ENCODE peak calls at places on chromosomes 2 and 18, in four cellular contexts. One of them, this sample, is unnamed.

GRCh38 chr2:64751286-64752260 is 97.9 kb upstream of the SERTAD2 start:
- DNase-seq in IMR-90: peak
- DNase-seq in K562: peak
- DNase-seq in GM12878: no peak
- DNase-seq in this sample: no peak

GRCh38 chr2:149000168-149000938 is 38.1 kb upstream of the LYPD6B start:
- DNase-seq in IMR-90: no peak
- DNase-seq in K562: no peak
- DNase-seq in GM12878: no peak
- DNase-seq in this sample: no peak

GRCh38 chr2:241673797-241674725 is 12.6 kb downstream of the DTYMK start:
- DNase-seq in IMR-90: no peak
- DNase-seq in K562: peak
- DNase-seq in GM12878: no peak
- DNase-seq in this sample: no peak

GRCh38 chr2:12856934-12857660 is 140.4 kb downstream of the TRIB2 start:
- DNase-seq in IMR-90: peak
- DNase-seq in K562: no peak
- DNase-seq in GM12878: no peak
- DNase-seq in this sample: peak

GRCh38 chr2:32118055-32118454 is 47.6 kb upstream of the SLC30A6 start:
- DNase-seq in IMR-90: no peak
- DNase-seq in K562: no peak
- DNase-seq in GM12878: no peak
- DNase-seq in this sample: no peak

GRCh38 chr2:95060446-95061118 is 35.1 kb downstream of the MAL start:
- DNase-seq in IMR-90: no peak
- DNase-seq in K562: no peak
- DNase-seq in GM12878: no peak
- DNase-seq in this sample: no peak

GRCh38 chr2:28247747-28248146 is 144.9 kb upstream of the FOSL2 start:
- DNase-seq in IMR-90: no peak
- DNase-seq in K562: no peak
- DNase-seq in GM12878: no peak
- DNase-seq in this sample: no peak

GRCh38 chr2:138432971-138433370 is 68.6 kb upstream of the SPOPL start:
- DNase-seq in IMR-90: peak
- DNase-seq in K562: no peak
- DNase-seq in GM12878: no peak
- DNase-seq in this sample: no peak

GRCh38 chr2:139773720-139774277 is 993.6 kb upstream of the NXPH2 start:
- DNase-seq in IMR-90: no peak
- DNase-seq in K562: no peak
- DNase-seq in GM12878: no peak
- DNase-seq in this sample: no peak

GRCh38 chr2:111116016-111116746 is 4.5 kb upstream of the BCL2L11 start:
- DNase-seq in IMR-90: no peak
- DNase-seq in K562: no peak
- DNase-seq in GM12878: peak
- DNase-seq in this sample: no peak

GRCh38 chr18:58846325-58846724 is 18.4 kb upstream of the ZNF532 start:
- DNase-seq in IMR-90: no peak
- DNase-seq in K562: no peak
- DNase-seq in GM12878: no peak
- DNase-seq in this sample: no peak
- H3K27ac ChIP-seq in IMR-90: no peak
- H3K27ac ChIP-seq in K562: no peak
- H3K27ac ChIP-seq in GM12878: no peak
- H3K27ac ChIP-seq in this sample: no peak

GRCh38 chr18:37470986-37471385 is 94.6 kb downstream of the CELF4 start:
- DNase-seq in IMR-90: no peak
- DNase-seq in K562: no peak
- DNase-seq in GM12878: no peak
- DNase-seq in this sample: no peak

GRCh38 chr18:37471619-37472018 is 94.0 kb downstream of the CELF4 start:
- DNase-seq in IMR-90: no peak
- DNase-seq in K562: no peak
- DNase-seq in GM12878: no peak
- DNase-seq in this sample: no peak

GRCh38 chr18:37476611-37477295 is 88.8 kb downstream of the CELF4 start:
- DNase-seq in IMR-90: no peak
- DNase-seq in K562: no peak
- DNase-seq in GM12878: no peak
- DNase-seq in this sample: no peak

GRCh38 chr18:37481058-37481457 is 84.5 kb downstream of the CELF4 start:
- DNase-seq in IMR-90: no peak
- DNase-seq in K562: no peak
- DNase-seq in GM12878: no peak
- DNase-seq in this sample: no peak

DNA sequence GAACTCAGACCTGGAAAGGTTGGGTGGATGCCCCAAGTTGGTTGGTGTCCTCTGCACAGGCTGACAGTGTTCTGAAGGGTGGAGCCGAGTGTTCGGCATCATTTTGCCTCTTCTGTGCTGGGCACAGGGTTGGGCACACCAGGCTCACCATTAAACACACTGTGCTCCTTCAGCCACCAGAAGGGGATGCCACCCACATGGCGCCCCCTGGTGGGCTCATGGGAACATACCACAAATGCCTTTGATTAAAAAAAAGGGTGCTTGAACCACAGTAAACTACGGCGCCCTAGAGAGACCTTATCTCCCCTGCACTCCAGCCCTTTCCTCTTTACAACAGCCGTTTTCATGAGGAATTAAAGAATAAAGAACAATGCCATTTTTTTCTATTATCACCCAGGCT is 89.4 kb downstream of the CELF4 start:
- DNase-seq in IMR-90: peak
- DNase-seq in K562: peak
- DNase-seq in GM12878: no peak
- DNase-seq in this sample: peak
- TF ChIP-seq FOS in IMR-90: no peak
- TF ChIP-seq FOS in K562: no peak
- TF ChIP-seq FOS in GM12878: no peak
- TF ChIP-seq FOS in this sample: no peak

DNA sequence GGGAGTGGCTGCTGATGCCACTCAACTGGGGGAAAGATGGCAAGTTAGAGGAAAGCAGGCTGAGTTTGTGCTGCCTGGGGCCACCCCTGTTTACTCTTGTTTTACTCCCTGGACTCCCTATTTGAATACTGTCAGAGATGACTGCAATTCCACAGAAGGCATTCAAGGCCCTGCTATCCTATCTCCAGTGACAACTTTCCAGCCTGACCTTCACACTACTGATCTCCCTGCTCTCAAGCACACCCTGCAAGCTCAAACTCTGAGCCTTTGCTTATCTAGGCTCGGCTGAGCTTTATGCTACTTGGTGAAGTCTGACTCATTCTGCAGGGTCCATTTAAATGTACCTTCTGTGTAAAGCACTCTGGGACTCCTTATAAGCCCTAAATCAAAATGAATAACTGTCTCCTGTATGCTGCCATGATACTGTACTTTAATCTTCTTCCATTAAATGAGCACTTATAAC is 39.3 kb upstream of the DSG1 start:
- DNase-seq in IMR-90: no peak
- DNase-seq in K562: no peak
- DNase-seq in GM12878: no peak
- DNase-seq in this sample: no peak
- TF ChIP-seq POLR2A in IMR-90: no peak
- TF ChIP-seq POLR2A in K562: no peak
- TF ChIP-seq POLR2A in GM12878: no peak
- TF ChIP-seq POLR2A in this sample: no peak

DNA sequence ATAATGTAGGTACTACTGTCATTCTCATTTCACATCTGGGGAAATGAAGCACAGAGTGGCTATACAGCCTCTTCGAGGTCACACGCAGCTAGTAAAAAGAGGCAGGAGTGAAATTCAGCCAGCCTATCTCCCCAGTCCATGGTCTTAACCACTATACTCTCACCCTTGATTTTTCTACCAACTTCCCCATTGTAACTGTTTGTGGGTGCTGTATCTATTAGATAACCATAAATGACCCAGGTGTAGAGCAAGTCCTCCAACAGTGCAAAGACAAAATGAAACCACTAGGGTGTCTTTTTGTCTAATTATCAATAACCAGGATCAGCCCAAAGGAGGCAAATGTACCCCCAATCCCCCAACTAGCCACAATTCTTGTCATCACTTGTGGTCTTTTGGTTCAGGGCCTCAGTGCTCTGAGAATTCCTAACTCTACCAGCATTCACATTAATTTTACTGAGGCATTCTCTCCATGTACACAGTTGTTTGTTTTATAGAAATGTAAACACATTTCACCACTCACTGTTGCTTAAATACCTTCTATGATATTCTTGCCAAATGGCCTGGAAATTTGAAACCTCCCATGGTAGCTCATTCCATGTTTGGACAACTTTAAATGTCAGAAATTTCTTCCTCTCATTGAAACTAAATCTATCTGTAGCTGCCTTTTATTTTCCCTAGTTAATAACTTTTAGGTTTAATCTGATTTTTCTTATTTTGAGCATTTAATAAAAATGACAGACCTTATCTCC is 58.7 kb downstream of the SLC40A1 start:
- DNase-seq in IMR-90: peak
- DNase-seq in K562: peak
- DNase-seq in GM12878: no peak
- DNase-seq in this sample: no peak
- H3K27ac ChIP-seq in IMR-90: peak
- H3K27ac ChIP-seq in K562: no peak
- H3K27ac ChIP-seq in GM12878: no peak
- H3K27ac ChIP-seq in this sample: no peak

This sample was measured in endothelial cell of umbilical vein.